ENCODE peak calls at places on chromosomes 16 and 17, in seven cellular contexts. L, T, P, Z, E, V and O are unnamed samples. For H3K4me1, the result is how much of the 10 kb centered on the place peaks cover.

GRCh38 chr17:17935321-17936271 is 36.6 kb downstream of the TOM1L2 start:
- DNase-seq in L (peak), T (no peak), P (peak), Z (no peak), E (peak), V (no peak), O (no peak)

GRCh38 chr17:81076097-81076754 is 41.3 kb downstream of the BAIAP2 start:
- DNase-seq in L (no peak), T (no peak), P (no peak), Z (no peak), E (no peak), V (no peak), O (no peak)

GRCh38 chr16:85392756-85393673 is 220.1 kb upstream of the GSE1 start:
- DNase-seq in L (peak), T (peak), P (no peak), Z (no peak), E (no peak), V (no peak), O (no peak)

GRCh38 chr16:18024566-18024965 is 312.0 kb downstream of the NPIPA8 start:
- DNase-seq in L (no peak), T (no peak), P (no peak), Z (no peak), E (no peak), V (no peak), O (no peak)

GRCh38 chr17:5272313-5272712 is 9.8 kb upstream of the RABEP1 start:
- DNase-seq in L (no peak), T (no peak), P (no peak), Z (no peak), E (no peak), V (no peak), O (no peak)

GRCh38 chr17:18248300-18248731 is 10.2 kb downstream of the FLII start:
- DNase-seq in L (no peak), T (no peak), P (peak), Z (peak), E (peak), V (peak), O (no peak)

GRCh38 chr17:30926516-30926915 is 4.8 kb downstream of the ADAP2 start:
- DNase-seq in L (no peak), T (no peak), P (no peak), Z (no peak), E (peak), V (no peak), O (no peak)

GRCh38 chr17:77465358-77466041 is 324.7 kb downstream of the SEC14L1 start:
- DNase-seq in L (no peak), T (peak), P (peak), Z (peak), E (peak), V (peak), O (peak)

GRCh38 chr17:42809250-42809649 is 10.6 kb downstream of the CNTD1 start:
- DNase-seq in L (no peak), T (no peak), P (peak), Z (no peak), E (peak), V (no peak), O (no peak)

GRCh38 chr17:41965694-41966375 is 760 bp upstream of the CNP start:
- DNase-seq in L (peak), T (peak), P (peak), Z (peak), E (peak), V (peak), O (no peak)

GRCh38 chr17:34291721-34292348 is 6.3 kb downstream of the CCL11 start:
- DNase-seq in L (no peak), T (no peak), P (no peak), Z (no peak), E (no peak), V (no peak), O (no peak)

GRCh38 chr17:27600471-27600870 is 30.5 kb upstream of the LGALS9 start:
- DNase-seq in L (no peak), T (no peak), P (no peak), Z (no peak), E (no peak), V (no peak), O (no peak)

GRCh38 chr17:80252871-80253270 is 7.8 kb upstream of the RNF213 start:
- DNase-seq in L (no peak), T (peak), P (peak), Z (peak), E (no peak), V (peak), O (no peak)

GRCh38 chr16:5349101-5349500 is 251.5 kb upstream of the EEF2KMT start:
- DNase-seq in L (no peak), T (no peak), P (no peak), Z (no peak), E (no peak), V (no peak), O (no peak)

GRCh38 chr16:13959626-13960025 is 39.7 kb downstream of the ERCC4 start:
- DNase-seq in L (no peak), T (no peak), P (no peak), Z (no peak), E (no peak), V (no peak), O (no peak)

GRCh38 chr17:58315750-58316149 is 12.8 kb downstream of the TSPOAP1 start:
- DNase-seq in L (no peak), T (no peak), P (no peak), Z (no peak), E (no peak), V (no peak), O (no peak)

GRCh38 chr17:8753976-8754440 is 4.3 kb downstream of the SPDYE4 start:
- DNase-seq in L (no peak), T (no peak), P (no peak), Z (no peak), E (peak), V (no peak), O (no peak)

GRCh38 chr16:86630471-86630870 is 52.1 kb downstream of the FOXL1 start:
- DNase-seq in L (no peak), T (peak), P (no peak), Z (no peak), E (peak), V (no peak), O (no peak)

GRCh38 chr16:23803591-23804123 is 32.1 kb upstream of the PRKCB start:
- DNase-seq in L (peak), T (peak), P (peak), Z (peak), E (peak), V (peak), O (no peak)

GRCh38 chr17:49193513-49194296 is 16.7 kb downstream of the GNGT2 start:
- DNase-seq in L (peak), T (no peak), P (peak), Z (no peak), E (peak), V (no peak), O (no peak)

GRCh38 chr16:46830417-46830901 is 521 bp downstream of the C16orf87 start:
- DNase-seq in L (peak), T (peak), P (no peak), Z (peak), E (no peak), V (peak), O (no peak)

GRCh38 chr17:75525806-75526554 is 483 bp downstream of the LLGL2 start:
- DNase-seq in L (no peak), T (peak), P (no peak), Z (no peak), E (no peak), V (no peak), O (no peak)

GRCh38 chr17:45147581-45148182 is 593 bp upstream of the HEXIM1 start:
- DNase-seq in L (peak), T (peak), P (peak), Z (peak), E (peak), V (peak), O (no peak)

GRCh38 chr17:48444531-48445247 is 14.7 kb upstream of the SKAP1 start:
- DNase-seq in L (no peak), T (no peak), P (no peak), Z (peak), E (no peak), V (no peak), O (no peak)

GRCh38 chr17:43665038-43665386 is 3.3 kb upstream of the MEOX1 start:
- DNase-seq in L (no peak), T (no peak), P (no peak), Z (no peak), E (no peak), V (no peak), O (no peak)

GRCh38 chr16:1527836-1528811 is 5.3 kb upstream of the TMEM204 start:
- DNase-seq in L (no peak), T (no peak), P (no peak), Z (no peak), E (no peak), V (no peak), O (no peak)

GRCh38 chr17:80970044-80970761 is 21.4 kb upstream of the CHMP6 start:
- DNase-seq in L (no peak), T (peak), P (no peak), Z (peak), E (no peak), V (peak), O (no peak)

GRCh38 chr16:84361546-84361945 is 6.8 kb upstream of the ATP2C2 start:
- DNase-seq in L (no peak), T (no peak), P (no peak), Z (no peak), E (no peak), V (no peak), O (no peak)

GRCh38 chr17:80409626-80410025 is 5.3 kb upstream of the ENDOV start:
- DNase-seq in L (no peak), T (no peak), P (no peak), Z (no peak), E (no peak), V (no peak), O (no peak)

GRCh38 chr16:81164481-81164880 is 68.3 kb upstream of the GCSH start:
- DNase-seq in L (no peak), T (no peak), P (no peak), Z (no peak), E (no peak), V (no peak), O (no peak)

GRCh38 chr17:8577868-8578267 is 52.7 kb downstream of the MYH10 start:
- DNase-seq in L (no peak), T (no peak), P (no peak), Z (no peak), E (no peak), V (no peak), O (no peak)

DNA sequence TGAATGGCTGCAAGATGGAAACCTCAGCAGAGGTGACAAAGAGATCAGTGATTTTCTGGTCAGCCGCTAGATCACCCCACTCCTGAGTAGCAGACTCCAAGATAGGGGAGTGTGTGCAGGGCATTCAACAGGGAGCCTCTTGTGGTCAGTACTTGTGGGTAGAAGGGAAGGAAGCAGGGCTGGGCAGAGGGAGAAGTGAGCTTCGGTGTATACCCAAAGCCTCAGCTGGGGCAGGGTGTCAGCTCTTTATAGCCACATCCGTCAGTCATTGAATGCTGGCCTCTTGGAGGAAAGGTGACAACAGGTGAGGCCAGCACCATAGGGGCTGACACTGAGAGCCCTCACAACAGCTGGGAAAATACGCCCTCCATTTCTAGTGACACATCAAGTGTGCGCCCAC is 2.2 kb upstream of the SLC12A3 start:
- DNase-seq in L (no peak), T (peak), P (no peak), Z (no peak), E (no peak), V (no peak), O (no peak)
- H3K4me1 ChIP-seq in L (under half), T (under half), P (under half), Z (under half), E (under half), V (half or more), O (under half)

GRCh38 chr17:50618941-50619340 is 15.7 kb upstream of the ABCC3 start:
- DNase-seq in L (no peak), T (no peak), P (no peak), Z (no peak), E (no peak), V (no peak), O (no peak)

GRCh38 chr17:50621562-50621961 is 13.1 kb upstream of the ABCC3 start:
- DNase-seq in L (no peak), T (peak), P (no peak), Z (no peak), E (peak), V (no peak), O (no peak)

GRCh38 chr17:50620848-50621247 is 13.8 kb upstream of the ABCC3 start:
- DNase-seq in L (no peak), T (peak), P (no peak), Z (no peak), E (no peak), V (no peak), O (no peak)

GRCh38 chr17:50619489-50619888 is 15.2 kb upstream of the ABCC3 start:
- DNase-seq in L (no peak), T (peak), P (no peak), Z (no peak), E (no peak), V (no peak), O (no peak)

GRCh38 chr17:50620237-50620636 is 14.4 kb upstream of the ABCC3 start:
- DNase-seq in L (no peak), T (peak), P (no peak), Z (no peak), E (no peak), V (no peak), O (no peak)
- H3K4me1 ChIP-seq in L (under half), T (under half), P (under half), Z (under half), E (under half), V (under half), O (under half)

DNA sequence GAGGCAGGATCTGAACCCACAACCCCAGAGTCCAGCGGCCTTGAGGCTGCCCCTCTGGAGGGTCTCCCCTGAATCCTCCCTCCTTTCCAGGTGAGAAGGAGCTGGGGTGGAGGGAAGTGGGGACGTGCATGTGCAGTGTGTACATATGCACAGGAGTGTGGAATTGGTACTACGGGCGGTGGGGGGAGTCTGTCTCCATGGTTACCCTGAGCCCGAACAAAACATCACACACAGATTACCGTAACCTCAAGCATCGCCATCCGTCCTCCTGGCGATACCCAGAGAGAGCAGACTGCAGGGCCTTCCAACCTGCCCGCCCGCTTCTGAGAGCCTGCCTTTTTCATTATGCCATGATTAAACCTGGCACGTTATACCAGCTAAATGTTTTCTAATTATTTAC is 25.1 kb downstream of the GSG1L start:
- DNase-seq in L (no peak), T (no peak), P (no peak), Z (no peak), E (no peak), V (no peak), O (no peak)
- H3K4me1 ChIP-seq in L (under half), T (under half), P (under half), Z (under half), E (under half), V (under half), O (under half)

GRCh38 chr16:56421313-56421712 is 4.0 kb downstream of the AMFR start:
- DNase-seq in L (no peak), T (no peak), P (no peak), Z (no peak), E (no peak), V (no peak), O (no peak)
- H3K4me1 ChIP-seq in L (under half), T (under half), P (half or more), Z (under half), E (under half), V (under half), O (half or more)